ENCODE peak calls at places on chromosomes 4 and X, in six cellular contexts. H is GM23338, K is heart left ventricle, J is mammary epithelial cell, C is OCI-LY7, Y is A549. L is an unnamed sample.

GRCh38 chr4:38190717-38191178 is 230.6 kb downstream of the PTTG2 start:
- DNase-seq in H (no peak), K (peak), J (peak), C (no peak), Y (no peak), L (no peak)

GRCh38 chr4:7000421-7001176 is 42.6 kb upstream of the TADA2B start:
- DNase-seq in H (no peak), K (no peak), J (no peak), C (no peak), Y (no peak), L (no peak)

GRCh38 chr4:83686166-83686565 is 150.3 kb downstream of the GPAT3 start:
- DNase-seq in H (no peak), K (no peak), J (peak), C (no peak), Y (no peak), L (peak)

GRCh38 chr4:109040441-109040840 is 262.0 kb downstream of the COL25A1 start:
- DNase-seq in H (no peak), K (no peak), J (no peak), C (no peak), Y (no peak), L (peak)

GRCh38 chr4:76339364-76339763 is 32.8 kb downstream of the STBD1 start:
- DNase-seq in H (no peak), K (no peak), J (no peak), C (no peak), Y (no peak), L (no peak)

GRCh38 chr4:60463846-60464502 is 736.2 kb upstream of the ADGRL3 start:
- DNase-seq in H (peak), K (no peak), J (peak), C (no peak), Y (no peak), L (peak)

GRCh38 chrX:39905475-39905889 is 192.3 kb downstream of the BCOR start:
- DNase-seq in H (no peak), K (no peak), J (no peak), C (no peak), Y (no peak), L (no peak)

GRCh38 chr4:47468686-47469365 is 5.3 kb upstream of the COMMD8 start:
- DNase-seq in H (no peak), K (no peak), J (no peak), C (no peak), Y (no peak), L (no peak)

GRCh38 chr4:10643600-10644425 is 40.8 kb downstream of the CLNK start:
- DNase-seq in H (peak), K (no peak), J (peak), C (no peak), Y (no peak), L (peak)

GRCh38 chr4:125317526-125317880 is 2.7 kb downstream of the FAT4 start:
- DNase-seq in H (peak), K (peak), J (peak), C (no peak), Y (peak), L (peak)

GRCh38 chrX:138856881-138857280 is 145.4 kb upstream of the FGF13 start:
- DNase-seq in H (no peak), K (no peak), J (peak), C (no peak), Y (no peak), L (peak)

GRCh38 chrX:80432863-80433262 is 12.6 kb downstream of the TENT5D start:
- DNase-seq in H (no peak), K (no peak), J (no peak), C (no peak), Y (no peak), L (no peak)

GRCh38 chrX:150201841-150202240 is 161.3 kb upstream of the MAMLD1 start:
- DNase-seq in H (no peak), K (no peak), J (no peak), C (no peak), Y (no peak), L (no peak)

GRCh38 chrX:150207733-150208132 is 155.4 kb upstream of the MAMLD1 start:
- DNase-seq in H (no peak), K (no peak), J (no peak), C (no peak), Y (no peak), L (no peak)

GRCh38 chrX:150202641-150203248 is 160.4 kb upstream of the MAMLD1 start:
- DNase-seq in H (no peak), K (no peak), J (peak), C (no peak), Y (no peak), L (peak)

GRCh38 chrX:150203249-150203647 is 159.9 kb upstream of the MAMLD1 start:
- DNase-seq in H (no peak), K (no peak), J (no peak), C (no peak), Y (no peak), L (no peak)

DNA sequence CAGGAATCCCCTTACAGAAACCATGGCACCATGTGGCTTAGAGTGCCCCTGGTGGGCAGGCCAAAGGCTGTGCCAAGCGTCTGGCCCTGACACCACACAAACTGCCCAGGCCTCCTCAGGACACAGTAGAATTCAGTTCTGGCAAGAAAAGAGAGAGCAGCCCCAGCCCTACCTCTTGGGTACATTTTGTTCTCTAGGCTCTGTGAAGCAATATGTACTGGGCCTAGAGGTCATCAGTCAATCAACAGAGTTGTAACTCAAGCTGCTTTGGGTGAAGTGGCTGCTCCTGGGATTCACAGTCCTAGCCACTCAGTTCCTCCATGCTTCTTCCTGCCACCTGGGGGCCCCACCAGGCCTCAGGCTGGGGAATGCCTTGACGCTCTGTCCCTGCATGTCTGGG is 158.1 kb upstream of the MAMLD1 start:
- DNase-seq in H (peak), K (no peak), J (no peak), C (no peak), Y (no peak), L (no peak)
- TF ChIP-seq CTCF in H (peak), K (no peak), J (no peak), C (no peak), Y (peak), L (no peak)

DNA sequence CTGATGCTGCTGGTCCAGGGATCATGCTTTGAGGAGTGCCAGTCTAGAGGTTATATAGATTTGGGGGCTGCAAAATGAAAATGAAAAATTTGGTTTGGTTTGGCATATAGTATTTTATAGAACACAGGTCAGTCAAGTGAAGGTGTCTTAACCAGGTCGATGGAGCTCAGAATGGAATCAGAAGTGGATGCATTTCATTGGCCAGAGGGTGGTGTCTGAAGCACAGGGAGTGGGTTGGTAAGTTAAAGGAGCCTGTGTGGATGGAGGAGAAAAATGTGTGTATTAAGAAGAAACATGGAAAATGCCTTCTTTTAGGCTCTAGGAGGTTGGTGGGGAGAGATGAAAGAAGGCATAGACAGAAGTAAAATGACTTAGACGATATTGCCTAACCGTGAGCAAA is 8.6 kb downstream of the GALNT7 start:
- DNase-seq in H (no peak), K (no peak), J (no peak), C (no peak), Y (no peak), L (no peak)
- TF ChIP-seq CTCF in H (peak), K (no peak), J (no peak), C (no peak), Y (no peak), L (no peak)

DNA sequence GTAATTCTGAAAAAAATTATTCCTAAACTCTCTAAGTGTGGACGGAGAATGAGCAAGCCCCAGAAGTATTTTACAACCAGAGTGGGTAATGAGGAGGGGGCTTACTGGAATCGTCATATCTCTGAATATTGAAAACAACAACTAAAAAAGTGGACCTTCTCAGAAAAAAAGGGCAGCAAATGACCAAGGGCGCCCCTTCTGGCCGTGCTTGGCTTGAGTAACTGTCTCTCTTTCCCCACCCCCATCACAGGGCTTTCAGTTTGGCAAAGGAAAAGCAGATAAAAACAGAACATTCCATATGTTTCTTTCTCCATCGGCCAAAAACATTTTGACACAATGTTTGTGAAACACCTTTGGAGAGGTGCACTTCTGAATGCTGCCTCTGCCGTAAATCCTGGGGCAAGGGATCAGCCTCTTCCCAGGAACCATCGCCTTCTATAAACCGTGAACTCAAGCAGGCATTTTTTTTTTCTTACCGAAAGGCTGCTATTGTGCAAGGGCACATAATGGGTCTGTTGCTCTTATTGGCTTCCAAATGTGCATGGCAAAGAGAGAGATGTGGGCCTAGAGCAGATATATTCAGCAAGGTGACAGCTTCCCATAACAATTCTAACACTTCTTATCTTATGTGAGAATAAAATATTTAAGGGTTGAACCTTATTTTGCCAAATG is 115.4 kb downstream of the PARM1 start:
- DNase-seq in H (peak), K (no peak), J (no peak), C (no peak), Y (peak), L (no peak)
- TF ChIP-seq CTCF in H (peak), K (peak), J (no peak), C (peak), Y (no peak), L (no peak)

GRCh38 chr4:85474818-85475630 is at the start of gene ARHGAP24:
- DNase-seq in H (peak), K (peak), J (peak), C (peak), Y (peak), L (peak)
- TF ChIP-seq CTCF in H (no peak), K (no peak), J (no peak), C (no peak), Y (no peak), L (no peak)

DNA sequence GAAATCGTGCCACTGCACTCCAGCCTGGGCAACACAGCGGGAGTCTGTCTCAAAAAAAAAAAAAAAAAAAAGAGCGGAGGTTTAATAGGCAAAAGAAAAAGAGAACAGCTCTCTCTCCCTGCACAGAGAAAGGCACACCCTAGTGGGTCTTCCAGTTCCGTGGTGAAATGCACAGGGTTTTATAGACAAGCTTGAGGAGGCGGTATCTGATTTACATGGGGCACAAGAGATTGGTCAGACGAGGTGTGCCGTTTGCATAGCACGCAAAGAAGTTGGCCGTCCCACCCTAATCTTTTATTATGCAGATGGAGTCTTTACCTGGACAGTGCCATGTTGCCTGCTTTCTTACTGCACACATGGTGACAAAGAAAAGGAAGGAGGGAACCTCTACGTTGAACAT is 33.5 kb upstream of the REST start:
- DNase-seq in H (peak), K (no peak), J (no peak), C (no peak), Y (no peak), L (peak)
- TF ChIP-seq CTCF in H (no peak), K (no peak), J (no peak), C (no peak), Y (no peak), L (no peak)

DNA sequence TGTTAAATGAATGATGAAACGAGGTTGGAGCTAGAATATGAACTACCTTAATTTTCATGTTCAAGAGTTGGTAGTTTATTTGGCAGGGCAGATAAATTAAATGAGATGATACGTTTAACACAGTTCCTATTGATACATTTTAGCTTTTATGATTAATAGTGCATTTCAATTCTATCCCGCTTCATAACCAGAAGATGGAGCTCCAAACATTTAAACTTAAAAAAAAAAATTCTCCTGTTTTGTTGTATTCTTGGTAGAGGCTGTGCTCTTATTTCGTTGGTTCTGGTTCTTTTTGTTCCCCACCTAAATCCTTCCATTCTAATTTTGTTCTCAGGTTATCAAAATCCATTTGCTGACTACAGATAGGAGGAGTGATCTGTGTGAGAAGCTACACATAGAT is 71.8 kb upstream of the PTPN13 start:
- DNase-seq in H (no peak), K (no peak), J (no peak), C (no peak), Y (no peak), L (no peak)
- TF ChIP-seq CTCF in H (no peak), K (peak), J (peak), C (no peak), Y (no peak), L (no peak)

GRCh38 chr4:99117876-99118693 is 26.0 kb downstream of the ADH4 start:
- DNase-seq in H (peak), K (no peak), J (no peak), C (peak), Y (no peak), L (peak)
- TF ChIP-seq CTCF in H (no peak), K (peak), J (no peak), C (peak), Y (peak), L (no peak)

GRCh38 chrX:110146521-110146920 is 143.6 kb downstream of the TMEM164 start:
- DNase-seq in H (peak), K (peak), J (peak), C (peak), Y (peak), L (peak)

GRCh38 chrX:110143454-110144210 is 140.7 kb downstream of the TMEM164 start:
- DNase-seq in H (no peak), K (no peak), J (peak), C (no peak), Y (no peak), L (peak)

GRCh38 chrX:110145305-110145704 is 142.4 kb downstream of the TMEM164 start:
- DNase-seq in H (no peak), K (no peak), J (no peak), C (no peak), Y (no peak), L (no peak)

GRCh38 chrX:110142096-110142495 is 139.2 kb downstream of the TMEM164 start:
- DNase-seq in H (no peak), K (no peak), J (peak), C (no peak), Y (no peak), L (peak)

GRCh38 chrX:110145854-110146253 is 142.9 kb downstream of the TMEM164 start:
- DNase-seq in H (peak), K (no peak), J (peak), C (peak), Y (peak), L (peak)
- TF ChIP-seq CTCF in H (peak), K (peak), J (peak), C (peak), Y (peak), L (peak)

GRCh38 chr4:153763404-153763803 is 3.6 kb upstream of the RNF175 start:
- DNase-seq in H (peak), K (no peak), J (no peak), C (peak), Y (no peak), L (peak)
- TF ChIP-seq CTCF in H (peak), K (no peak), J (peak), C (peak), Y (no peak), L (peak)

L was measured in epithelial cell of esophagus.